ENCODE peak calls at places on chromosomes 7 and 10, in four cellular contexts. M, Z, G and V are unnamed samples. For H3K9me2, the result is how much of the 10 kb centered on the place peaks cover.

GRCh38 chr10:24826022-24826421 is 102.3 kb upstream of the ARHGAP21 start:
- DNase-seq in G (peak), M (peak), Z (no peak), V (peak)

GRCh38 chr10:95389176-95389575 is 98.4 kb upstream of the PDLIM1 start:
- DNase-seq in Z (no peak), G (no peak), M (no peak), V (no peak)

GRCh38 chr7:94374231-94374630 is 20.5 kb upstream of the COL1A2 start:
- DNase-seq in M (peak), G (peak), Z (peak), V (no peak)

GRCh38 chr7:79504607-79505389 is 51.3 kb upstream of the MAGI2 start:
- DNase-seq in G (peak), Z (peak), M (peak), V (no peak)

GRCh38 chr10:393346-393745 is 258.1 kb downstream of the ZMYND11 start:
- DNase-seq in Z (no peak), G (no peak), M (no peak), V (no peak)

GRCh38 chr10:104450954-104451353 is 97.3 kb downstream of the CFAP58 start:
- DNase-seq in G (no peak), M (peak), Z (no peak), V (no peak)

GRCh38 chr10:67171970-67172369 is 246.1 kb downstream of the LRRTM3 start:
- DNase-seq in Z (no peak), G (no peak), M (no peak), V (no peak)

GRCh38 chr7:151632750-151633515 is 113.2 kb upstream of the RHEB start:
- DNase-seq in Z (peak), G (peak), M (peak), V (peak)

GRCh38 chr10:43409385-43410109 is 561 bp upstream of the HNRNPF start:
- DNase-seq in G (peak), M (peak), Z (no peak), V (no peak)

GRCh38 chr7:891291-891690 is 14.9 kb downstream of the GET4 start:
- DNase-seq in G (no peak), Z (no peak), M (no peak), V (no peak)

GRCh38 chr10:60444494-60445064 is 54.9 kb upstream of the ANK3 start:
- DNase-seq in G (peak), M (peak), Z (peak), V (no peak)

GRCh38 chr10:34808789-34809745 is 6.0 kb downstream of the PARD3 start:
- DNase-seq in Z (peak), G (no peak), M (peak), V (no peak)

GRCh38 chr7:77629797-77630196 is 66.5 kb upstream of the RSBN1L start:
- DNase-seq in Z (no peak), M (no peak), G (no peak), V (no peak)

GRCh38 chr7:70271617-70272081 is 673.4 kb downstream of the AUTS2 start:
- DNase-seq in G (no peak), M (peak), Z (no peak), V (no peak)

GRCh38 chr10:30784521-30784895 is 155.0 kb upstream of the LYZL2 start:
- DNase-seq in M (peak), Z (no peak), G (no peak), V (no peak)

GRCh38 chr7:127066974-127067373 is 185.8 kb downstream of the GRM8 start:
- DNase-seq in M (no peak), G (no peak), Z (peak), V (no peak)

GRCh38 chr7:72321637-72322036 is 90.5 kb downstream of the CALN1 start:
- DNase-seq in G (no peak), M (no peak), Z (no peak), V (no peak)

GRCh38 chr7:81624021-81624630 is 145.7 kb downstream of the HGF start:
- DNase-seq in M (no peak), Z (no peak), G (peak), V (no peak)

GRCh38 chr7:81621893-81622292 is 148.0 kb downstream of the HGF start:
- DNase-seq in Z (no peak), G (no peak), M (no peak), V (no peak)

GRCh38 chr7:81625311-81625651 is 144.6 kb downstream of the HGF start:
- DNase-seq in M (no peak), G (no peak), Z (no peak), V (no peak)

GRCh38 chr7:81624650-81625310 is 145.1 kb downstream of the HGF start:
- DNase-seq in M (peak), Z (no peak), G (no peak), V (no peak)

DNA sequence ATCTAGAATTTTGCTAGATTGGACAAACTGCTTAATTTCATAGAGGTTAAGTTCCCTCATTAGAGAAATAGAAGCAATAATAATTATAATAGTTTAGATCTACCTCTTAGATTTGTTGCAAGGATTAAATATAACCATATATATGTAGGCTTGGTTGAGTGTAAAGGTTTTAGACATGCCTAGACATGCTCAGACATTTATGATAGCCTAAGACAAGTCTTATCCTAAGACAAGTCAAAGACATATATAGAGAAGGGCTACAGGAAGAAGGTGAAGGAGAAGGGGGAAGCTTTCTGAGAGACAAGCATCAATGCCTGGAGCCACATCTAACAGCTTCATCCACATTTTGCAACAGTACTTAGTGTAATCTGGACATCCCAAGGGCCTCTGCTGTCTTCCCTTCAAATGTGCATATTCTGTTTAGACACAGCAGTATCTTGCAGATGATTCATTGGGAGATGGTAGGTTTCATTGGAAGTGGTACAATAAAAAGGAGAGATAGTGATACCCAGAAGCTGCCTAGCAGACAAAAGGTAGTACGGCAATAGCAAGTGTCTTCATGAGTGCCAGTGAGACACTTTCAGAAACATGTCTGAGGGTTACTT is 146.5 kb downstream of the HGF start:
- DNase-seq in G (no peak), M (peak), Z (no peak), V (no peak)
- H3K9me2 ChIP-seq in G (under half), M (under half), Z (under half), V (under half)

DNA sequence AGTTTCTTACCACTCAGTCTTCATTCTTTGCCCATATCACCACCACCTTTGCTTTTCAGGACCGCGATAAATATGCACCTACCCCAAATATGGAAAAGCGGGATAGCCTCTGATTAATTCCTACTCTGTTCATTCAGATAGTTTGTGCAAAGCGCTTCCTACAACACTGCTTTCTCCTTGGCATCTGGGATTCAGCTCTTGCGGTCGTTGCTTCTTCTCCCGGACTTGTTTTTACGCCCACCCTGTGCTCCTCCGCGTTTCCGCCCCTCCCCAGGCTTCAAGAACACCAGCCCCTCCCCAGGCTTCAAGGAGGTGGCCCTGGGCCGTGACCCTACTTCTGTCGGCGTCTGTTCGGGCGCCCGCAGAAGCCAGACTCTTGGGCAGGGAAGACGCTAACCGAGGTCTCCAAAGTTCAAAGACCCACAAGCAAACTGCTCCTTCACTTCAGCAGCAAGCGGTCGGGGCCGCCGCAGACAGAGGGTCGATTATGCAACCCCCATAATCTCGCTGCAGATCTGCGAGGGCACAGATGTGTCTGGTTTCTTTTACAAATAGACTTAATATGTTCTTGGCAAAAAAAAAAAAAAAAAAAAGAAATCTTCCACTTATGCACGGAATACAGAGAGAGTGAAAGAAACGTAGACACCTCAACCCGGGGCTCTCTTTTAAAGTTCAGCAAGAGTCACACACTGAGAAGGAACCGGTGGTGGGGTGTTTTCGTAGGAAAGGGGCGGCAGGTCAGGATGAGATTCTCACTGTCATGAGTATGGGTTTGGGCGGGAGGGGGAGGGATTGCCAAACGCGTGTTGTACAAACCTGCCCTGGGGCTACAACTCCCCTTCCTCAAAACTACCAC is 2.0 kb downstream of the DLX5 start:
- DNase-seq in G (no peak), M (no peak), Z (peak), V (no peak)
- TF ChIP-seq EZH2 in G (no peak), M (no peak), Z (peak), V (no peak)

GRCh38 chr10:70551491-70551890 is 51.0 kb downstream of the PRF1 start:
- DNase-seq in Z (no peak), G (no peak), M (no peak), V (no peak)
- H3K4me2 ChIP-seq in Z (no peak), G (no peak), M (no peak), V (no peak)

DNA sequence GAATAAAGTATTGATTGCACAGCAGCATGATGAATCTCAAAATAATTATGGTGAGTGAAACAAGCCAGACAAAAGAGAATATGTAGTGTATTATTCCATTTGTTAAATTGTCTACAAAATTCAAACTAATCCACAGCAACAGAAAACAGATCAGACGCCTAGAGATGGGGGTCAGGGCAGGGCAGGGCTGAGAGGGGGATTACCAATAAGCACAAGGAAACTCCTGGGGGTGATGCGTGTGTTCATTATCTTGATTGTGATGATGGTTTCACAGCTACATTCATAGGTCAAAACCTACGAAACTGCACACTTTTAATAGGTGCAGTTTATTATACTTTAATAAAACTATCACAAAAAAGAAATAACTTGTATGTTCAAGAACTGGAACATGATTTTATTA is 132.7 kb upstream of the CDK6 start:
- DNase-seq in G (no peak), Z (no peak), M (no peak), V (no peak)
- H3K9me2 ChIP-seq in G (under half), Z (under half), M (under half), V (under half)

GRCh38 chr10:49595003-49595712 is 15.0 kb upstream of the SLC18A3 start:
- DNase-seq in M (no peak), G (no peak), Z (no peak), V (no peak)
- TF ChIP-seq EZH2 in M (no peak), G (no peak), Z (no peak), V (no peak)

GRCh38 chr7:131279044-131279443 is 48.6 kb upstream of the MKLN1 start:
- DNase-seq in M (no peak), Z (no peak), G (no peak), V (no peak)

GRCh38 chr7:131276736-131277135 is 50.9 kb upstream of the MKLN1 start:
- DNase-seq in Z (no peak), G (no peak), M (no peak), V (no peak)

GRCh38 chr7:131285558-131285957 is 42.1 kb upstream of the MKLN1 start:
- DNase-seq in Z (no peak), M (peak), G (no peak), V (no peak)

GRCh38 chr7:131284702-131285419 is 42.8 kb upstream of the MKLN1 start:
- DNase-seq in Z (no peak), G (no peak), M (peak), V (no peak)

GRCh38 chr7:131281649-131282048 is 46.0 kb upstream of the MKLN1 start:
- DNase-seq in M (no peak), G (no peak), Z (no peak), V (no peak)
- H3K4me2 ChIP-seq in M (no peak), G (no peak), Z (no peak), V (no peak)

GRCh38 chr10:13955426-13955825 is 368.7 kb downstream of the PRPF18 start:
- DNase-seq in M (no peak), Z (no peak), G (no peak), V (no peak)
- H3K9me2 ChIP-seq in M (under half), Z (under half), G (under half), V (under half)